ENCODE peak calls at places on chromosomes 7 and 10, in four cellular contexts. W is astrocyte of the spinal cord, P is hepatocyte, T is AG09309. M is an unnamed sample.

GRCh38 chr10:97574374-97575100 is 2.0 kb downstream of the ANKRD2 start:
- DNase-seq in T (peak), W (peak), P (peak), M (peak)

GRCh38 chr7:139523988-139524815 is 717 bp downstream of the CLEC2L start:
- DNase-seq in W (no peak), P (no peak), T (no peak), M (no peak)

GRCh38 chr7:27151341-27151944 is 940 bp downstream of the HOXA3 start:
- DNase-seq in W (no peak), T (no peak), P (no peak), M (no peak)

GRCh38 chr10:67256984-67257383 is 331.1 kb downstream of the LRRTM3 start:
- DNase-seq in T (no peak), W (no peak), P (no peak), M (no peak)

GRCh38 chr10:269440-270074 is 134.3 kb downstream of the ZMYND11 start:
- DNase-seq in T (no peak), W (no peak), P (no peak), M (no peak)

GRCh38 chr7:32143271-32143670 is 73.1 kb upstream of the PDE1C start:
- DNase-seq in W (peak), P (no peak), T (no peak), M (no peak)

GRCh38 chr10:16843252-16843870 is 26.1 kb upstream of the RSU1 start:
- DNase-seq in W (peak), T (peak), P (peak), M (peak)

GRCh38 chr10:49649936-49650723 is 29.3 kb upstream of the C10orf53 start:
- DNase-seq in P (no peak), T (no peak), W (no peak), M (no peak)

GRCh38 chr10:118832242-118832651 is 77.5 kb upstream of the CACUL1 start:
- DNase-seq in W (no peak), T (no peak), P (no peak), M (no peak)

GRCh38 chr7:36942558-36943354 is 218.5 kb upstream of the AOAH start:
- DNase-seq in P (no peak), T (no peak), W (no peak), M (no peak)

GRCh38 chr10:82814635-82815034 is 939.6 kb downstream of the NRG3 start:
- DNase-seq in T (no peak), P (no peak), W (peak), M (no peak)

GRCh38 chr7:96708872-96709271 is 774 bp downstream of the SEM1 start:
- DNase-seq in P (no peak), T (no peak), W (no peak), M (no peak)

GRCh38 chr7:105907129-105907846 is 30.9 kb upstream of the ATXN7L1 start:
- DNase-seq in P (no peak), T (no peak), W (no peak), M (no peak)

GRCh38 chr7:139635521-139636240 is 112.2 kb downstream of the CLEC2L start:
- DNase-seq in P (no peak), T (no peak), W (no peak), M (no peak)

GRCh38 chr7:85688712-85689111 is 501.9 kb upstream of the SEMA3D start:
- DNase-seq in W (peak), T (no peak), P (no peak), M (no peak)

GRCh38 chr7:2761801-2762497 is 73.9 kb downstream of the AMZ1 start:
- DNase-seq in P (no peak), W (no peak), T (no peak), M (no peak)

GRCh38 chr7:1668932-1669485 is 1.1 kb upstream of the ELFN1 start:
- DNase-seq in P (peak), W (no peak), T (no peak), M (no peak)

GRCh38 chr10:118807512-118808305 is 52.9 kb upstream of the CACUL1 start:
- DNase-seq in W (no peak), T (no peak), P (no peak), M (no peak)

GRCh38 chr10:123614888-123615287 is 51.3 kb upstream of the GPR26 start:
- DNase-seq in P (peak), W (peak), T (no peak), M (no peak)

GRCh38 chr10:92847185-92847864 is 995 bp upstream of the EXOC6 start:
- DNase-seq in W (no peak), P (no peak), T (no peak), M (peak)

GRCh38 chr10:132107211-132107946 is 41.6 kb downstream of the JAKMIP3 start:
- DNase-seq in P (no peak), T (no peak), W (no peak), M (no peak)

GRCh38 chr10:102230861-102231356 is 4.8 kb downstream of the ELOVL3 start:
- DNase-seq in T (no peak), P (peak), W (peak), M (no peak)

GRCh38 chr7:5302577-5302976 is 19.8 kb downstream of the SLC29A4 start:
- DNase-seq in P (no peak), T (no peak), W (no peak), M (no peak)

GRCh38 chr7:44980393-44981034 is 1.7 kb upstream of the MYO1G start:
- DNase-seq in T (peak), W (peak), P (no peak), M (no peak)

GRCh38 chr10:64196638-64197315 is 675.6 kb downstream of the REEP3 start:
- DNase-seq in W (no peak), T (no peak), P (no peak), M (no peak)

GRCh38 chr10:102394079-102394800 is 1.3 kb upstream of the NFKB2 start:
- DNase-seq in P (peak), W (peak), T (peak), M (peak)

GRCh38 chr10:4546500-4546899 is 279.5 kb upstream of the AKR1E2 start:
- DNase-seq in P (peak), W (peak), T (peak), M (peak)

GRCh38 chr10:74901867-74902439 is 75.6 kb downstream of the KAT6B start:
- DNase-seq in P (no peak), T (no peak), W (no peak), M (no peak)

GRCh38 chr7:112416127-112416526 is 34.1 kb upstream of the IFRD1 start:
- DNase-seq in T (no peak), P (no peak), W (peak), M (no peak)

DNA sequence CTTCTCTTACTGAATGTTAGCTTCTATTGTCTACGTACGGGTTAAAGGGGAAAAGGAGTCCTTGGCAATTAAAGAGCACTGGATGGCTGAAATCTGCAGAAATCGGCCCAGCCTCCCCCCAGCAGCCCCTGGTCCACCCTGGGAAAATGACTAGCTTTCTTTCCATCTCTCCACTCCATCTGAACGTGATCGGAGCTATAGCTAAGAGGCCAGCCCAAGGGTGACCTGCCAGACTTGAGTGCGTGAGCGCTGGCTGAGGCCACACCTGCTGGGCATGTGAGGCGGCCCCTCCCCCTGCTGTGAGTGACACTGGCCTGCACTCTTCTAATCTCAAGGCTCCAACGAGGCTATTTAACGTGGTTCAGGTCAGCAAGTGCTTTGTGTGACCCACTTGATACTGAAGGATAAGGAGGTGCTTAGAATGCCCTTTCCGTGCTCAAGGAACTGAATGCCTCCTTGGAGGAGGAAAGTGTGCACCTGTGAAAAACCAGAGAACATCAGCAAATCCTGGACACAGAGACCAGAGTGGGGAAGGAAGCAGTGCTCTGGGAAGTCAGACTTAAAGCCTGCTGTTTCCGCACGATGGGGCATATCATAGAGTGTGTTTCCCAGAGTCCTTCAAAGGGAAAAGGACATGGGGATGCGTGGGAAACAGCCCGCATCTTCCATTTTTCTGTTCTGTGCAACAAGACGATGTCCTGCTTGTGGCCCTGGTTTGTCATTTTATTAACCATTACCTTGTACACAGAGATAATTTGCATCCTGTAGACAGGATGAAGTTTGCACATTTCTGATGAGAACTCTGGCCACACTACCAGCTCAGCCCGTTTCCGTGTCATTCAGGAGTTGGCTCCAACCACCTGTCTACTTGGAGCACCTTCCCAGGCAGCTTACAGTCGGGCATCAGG is 12.5 kb upstream of the MNX1 start:
- DNase-seq in T (no peak), W (no peak), P (peak), M (no peak)
- H3K4me3 ChIP-seq in T (no peak), W (no peak), P (no peak), M (no peak)

GRCh38 chr10:110221721-110222261 is 14.4 kb downstream of the MXI1 start:
- DNase-seq in P (peak), W (peak), T (peak), M (no peak)

GRCh38 chr10:110222896-110223675 is 15.7 kb downstream of the MXI1 start:
- DNase-seq in W (no peak), T (no peak), P (no peak), M (no peak)

GRCh38 chr10:110219884-110220283 is 12.5 kb downstream of the MXI1 start:
- DNase-seq in T (no peak), P (no peak), W (no peak), M (no peak)

GRCh38 chr10:110220383-110220782 is 13.0 kb downstream of the MXI1 start:
- DNase-seq in W (no peak), T (no peak), P (no peak), M (no peak)

GRCh38 chr10:110221044-110221720 is 13.8 kb downstream of the MXI1 start:
- DNase-seq in T (no peak), W (no peak), P (no peak), M (no peak)
- H3K4me3 ChIP-seq in T (peak), W (peak), P (peak), M (peak)

GRCh38 chr7:23450518-23450917 is 19.8 kb downstream of the IGF2BP3 start:
- DNase-seq in W (no peak), T (no peak), P (no peak), M (no peak)
- H3K4me3 ChIP-seq in W (no peak), T (no peak), P (no peak), M (no peak)

DNA sequence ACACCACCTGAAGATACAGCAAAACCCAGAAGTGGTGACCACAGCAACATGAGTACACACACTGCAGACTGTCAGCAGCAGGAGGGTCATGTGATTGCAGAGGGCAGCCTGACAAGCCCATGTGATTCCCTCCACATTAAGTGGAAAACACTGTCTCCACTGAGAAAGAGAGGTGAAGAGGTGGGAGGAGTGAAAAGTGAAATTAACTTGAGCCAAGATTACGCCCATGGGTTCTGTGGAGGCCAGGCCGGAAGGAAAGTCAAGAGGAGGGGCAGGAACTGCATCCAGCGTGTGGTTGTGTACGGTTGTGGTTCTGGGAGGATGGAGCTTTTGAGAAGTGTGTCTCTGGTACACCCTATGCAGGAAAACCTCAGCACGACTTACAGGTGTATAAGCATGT is 138.5 kb downstream of the PLXNA4 start:
- DNase-seq in P (no peak), T (no peak), W (no peak), M (no peak)
- H3K4me3 ChIP-seq in P (no peak), T (no peak), W (no peak), M (no peak)

M was measured in epithelial cell of proximal tubule.